ENCODE peak calls at places on chromosomes 7 and 10, in six cellular contexts. H is H1, D is GM12891, U is GM12878, G is HepG2, E is K562. A is an unnamed sample.
A peak's percentile ranks its signal among the peaks of the same experiment; 100 is the strongest.

GRCh38 chr10:2619472-2619871 is 447.9 kb upstream of the PFKP start:
- DNase-seq in G (peak; percentile 7), E (peak; percentile 33), H (no peak), D (no peak), U (no peak), A (no peak)

GRCh38 chr7:30173058-30173897 is 38.5 kb downstream of the MTURN start:
- DNase-seq in H (no peak), E (peak; percentile 34), U (no peak), D (no peak), G (peak; percentile 20), A (no peak)

GRCh38 chr7:128835790-128836641 is 5.8 kb downstream of the FLNC start:
- DNase-seq in D (peak; percentile 11), G (no peak), E (no peak), H (no peak), U (no peak), A (no peak)

GRCh38 chr7:149027560-149028345 is 552 bp downstream of the PDIA4 start:
- DNase-seq in U (no peak), D (no peak), H (no peak), G (no peak), E (no peak), A (no peak)

GRCh38 chr10:100799881-100800280 is 54.5 kb downstream of the PAX2 start:
- DNase-seq in E (no peak), U (no peak), G (no peak), D (no peak), H (no peak), A (no peak)

GRCh38 chr7:152663101-152663740 is 12.7 kb downstream of the XRCC2 start:
- DNase-seq in G (no peak), U (no peak), H (no peak), D (no peak), E (no peak), A (no peak)

GRCh38 chr10:129969528-129970264 is 5.6 kb upstream of the EBF3 start:
- DNase-seq in U (no peak), E (no peak), G (no peak), D (no peak), H (no peak), A (no peak)

GRCh38 chr7:32462451-32462850 is 27.7 kb downstream of the LSM5 start:
- DNase-seq in H (peak; percentile 14), U (no peak), E (no peak), D (no peak), G (no peak), A (no peak)

GRCh38 chr10:89164920-89165319 is 42.2 kb downstream of the CH25H start:
- DNase-seq in E (no peak), D (no peak), H (no peak), U (no peak), G (no peak), A (no peak)

GRCh38 chr7:92810242-92810611 is 26.1 kb downstream of the CDK6 start:
- DNase-seq in D (no peak), E (peak; percentile 65), U (no peak), G (no peak), H (no peak), A (no peak)

GRCh38 chr7:79820387-79820786 is 314.2 kb upstream of the GNAI1 start:
- DNase-seq in G (no peak), D (no peak), E (no peak), U (no peak), H (no peak), A (no peak)

GRCh38 chr7:41207141-41207540 is 495.7 kb downstream of the INHBA start:
- DNase-seq in E (no peak), U (no peak), H (peak; percentile 52), G (no peak), D (no peak), A (no peak)

GRCh38 chr7:12719141-12719919 is 31.9 kb downstream of the ARL4A start:
- DNase-seq in E (peak; percentile 42), G (no peak), U (no peak), D (no peak), H (no peak), A (no peak)

GRCh38 chr10:96238889-96239624 is 32.3 kb downstream of the BLNK start:
- DNase-seq in H (no peak), E (no peak), U (no peak), D (no peak), G (no peak), A (no peak)

GRCh38 chr10:96242822-96243221 is 28.5 kb downstream of the BLNK start:
- DNase-seq in G (no peak), H (no peak), D (no peak), E (no peak), U (no peak), A (no peak)

GRCh38 chr10:96243296-96243695 is 28.1 kb downstream of the BLNK start:
- DNase-seq in U (no peak), D (no peak), G (no peak), H (no peak), E (no peak), A (no peak)

GRCh38 chr10:96249264-96249663 is 22.1 kb downstream of the BLNK start:
- DNase-seq in E (no peak), U (no peak), D (no peak), G (no peak), H (no peak), A (no peak)

DNA sequence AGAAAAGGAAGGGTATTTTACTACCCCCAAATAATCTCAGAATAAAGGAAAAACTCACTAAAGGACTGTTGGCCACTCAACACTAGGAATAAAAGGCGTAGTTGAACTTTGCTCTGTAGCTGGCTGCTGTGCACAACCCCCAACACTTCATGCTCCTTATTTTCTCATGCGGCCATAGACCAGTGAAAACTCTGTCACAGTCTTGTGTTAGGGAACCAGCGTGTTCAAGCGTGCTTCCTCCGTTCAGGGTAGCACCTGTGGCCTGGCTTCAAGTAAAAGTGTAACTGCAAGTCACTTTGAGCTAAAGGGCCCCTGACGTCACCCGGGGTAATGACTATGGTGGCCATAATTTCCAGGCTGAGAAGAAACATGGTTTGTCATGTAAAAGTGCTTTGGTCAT is 27.0 kb downstream of the BLNK start:
- DNase-seq in E (no peak), D (peak; percentile 37), H (no peak), G (no peak), U (peak; percentile 89), A (peak; percentile 39)
- TF ChIP-seq POLR2AphosphoS5 in E (no peak), D (peak; percentile 32), H (no peak), G (no peak), U (peak; percentile 28), A (peak; percentile 33)

DNA sequence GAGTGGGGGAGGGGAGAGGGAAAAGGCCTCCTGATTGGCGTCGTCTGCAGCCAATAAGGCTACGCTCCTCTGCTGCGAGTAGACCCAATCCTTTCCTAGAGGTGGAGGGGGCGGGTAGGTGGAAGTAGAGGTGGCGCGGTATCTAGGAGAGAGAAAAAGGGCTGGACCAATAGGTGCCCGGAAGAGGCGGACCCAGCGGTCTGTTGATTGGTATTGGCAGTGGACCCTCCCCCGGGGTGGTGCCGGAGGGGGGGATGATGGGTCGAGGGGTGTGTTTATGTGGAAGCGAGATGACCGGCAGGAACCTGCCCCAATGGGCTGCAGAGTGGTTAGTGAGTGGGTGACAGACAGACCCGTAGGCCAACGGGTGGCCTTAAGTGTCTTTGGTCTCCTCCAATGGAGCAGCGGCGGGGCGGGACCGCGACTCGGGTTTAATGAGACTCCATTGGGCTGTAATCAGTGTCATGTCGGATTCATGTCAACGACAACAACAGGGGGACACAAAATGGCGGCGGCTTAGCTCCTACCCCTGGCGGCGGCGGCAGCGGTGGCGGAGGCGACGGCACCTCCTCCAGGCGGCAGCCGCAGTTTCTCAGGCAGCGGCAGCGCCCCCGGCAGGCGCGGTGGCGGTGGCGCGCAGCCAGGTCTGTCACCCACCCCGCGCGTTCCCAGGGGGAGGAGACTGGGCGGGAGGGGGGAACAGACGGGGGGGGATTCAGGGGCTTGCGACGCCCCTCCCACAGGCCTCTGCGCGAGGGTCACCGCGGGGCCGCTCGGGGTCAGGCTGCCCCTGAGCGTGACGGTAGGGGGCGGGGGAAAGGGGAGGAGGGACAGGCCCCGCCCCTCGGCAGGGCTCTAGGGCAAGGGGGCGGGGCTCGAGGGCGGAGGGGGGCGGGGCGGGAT is at the start of gene KAT6B:
- DNase-seq in D (peak; percentile 84), U (peak; percentile 100), G (peak; percentile 100), E (peak; percentile 99), H (peak; percentile 99), A (peak; percentile 89)
- TF ChIP-seq POLR2A in D (peak; percentile 61), U (peak; percentile 87), G (peak; percentile 59), E (peak; percentile 87), H (peak; percentile 61), A (peak; percentile 47)

GRCh38 chr7:89994483-89994882 is 159.8 kb upstream of the STEAP1 start:
- DNase-seq in G (no peak), H (no peak), E (no peak), D (no peak), U (no peak), A (no peak)
- TF ChIP-seq TAF1 in G (no peak), H (no peak), E (no peak), D (no peak), U (no peak), A (no peak)

GRCh38 chr10:5945561-5946418 is 31.6 kb downstream of the IL15RA start:
- DNase-seq in U (no peak), E (no peak), G (peak; percentile 10), H (no peak), D (no peak), A (no peak)
- TF ChIP-seq POLR2AphosphoS5 in U (no peak), E (no peak), G (no peak), H (no peak), D (no peak), A (no peak)

GRCh38 chr10:6005856-6006390 is 28.6 kb upstream of the IL15RA start:
- DNase-seq in U (no peak), D (no peak), H (no peak), G (no peak), E (no peak), A (no peak)
- TF ChIP-seq POLR2A in U (no peak), D (no peak), H (no peak), G (no peak), E (no peak), A (no peak)

DNA sequence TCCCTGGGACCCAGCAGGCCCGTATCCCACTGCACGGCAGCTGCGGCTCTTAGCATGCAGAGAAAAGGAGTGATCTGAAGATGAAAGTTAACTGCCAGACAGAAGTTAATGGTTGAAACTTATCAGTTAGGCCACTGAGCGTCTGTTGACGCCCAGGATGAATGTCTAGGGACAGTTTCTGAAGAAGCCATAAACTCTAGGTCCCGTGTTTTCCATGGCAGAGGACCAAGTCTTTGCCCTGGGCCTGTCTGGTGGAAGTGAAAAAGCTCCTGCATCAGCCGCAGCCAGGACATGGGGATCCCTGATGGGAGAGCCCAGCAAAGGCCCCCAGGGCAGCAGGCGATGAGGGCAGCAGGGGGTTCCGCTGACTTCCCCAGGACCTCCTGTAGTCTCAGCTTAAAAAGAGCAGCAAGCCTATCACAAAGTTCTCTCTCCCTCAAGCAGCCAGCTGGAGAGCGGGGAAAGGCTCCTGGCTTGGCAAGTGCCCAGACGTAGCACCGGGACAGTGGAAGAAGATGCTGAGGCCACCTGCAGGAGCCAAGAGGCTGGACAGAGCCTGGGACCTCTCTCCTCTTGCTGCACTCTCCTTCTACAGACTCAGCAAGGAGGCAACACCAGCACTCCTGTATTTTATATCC is 79.6 kb downstream of the TNS3 start:
- DNase-seq in D (no peak), E (no peak), H (no peak), U (no peak), G (no peak), A (no peak)
- TF ChIP-seq TAF1 in D (no peak), E (no peak), H (no peak), U (no peak), G (no peak), A (no peak)

A was measured in GM12892.